ENCODE peak calls at places on chromosomes 6 and 20, in seven cellular contexts. One of them, this sample, is unnamed.
A peak's percentile ranks its signal among the peaks of the same experiment; 100 is the strongest.

GRCh38 chr20:4439461-4439860 is 282.2 kb upstream of the PRND start:
- DNase-seq in coronary artery: no peak
- DNase-seq in trophoblast cell: no peak
- DNase-seq in left ventricle myocardium inferior: no peak
- DNase-seq in left lung: no peak
- DNase-seq in tibial nerve: no peak
- DNase-seq in caudate nucleus: no peak
- DNase-seq in this sample: no peak

GRCh38 chr6:57262901-57263694 is 41.0 kb upstream of the RAB23 start:
- DNase-seq in coronary artery: no peak
- DNase-seq in trophoblast cell: no peak
- DNase-seq in left ventricle myocardium inferior: no peak
- DNase-seq in left lung: no peak
- DNase-seq in tibial nerve: no peak
- DNase-seq in caudate nucleus: peak; percentile 8
- DNase-seq in this sample: no peak

GRCh38 chr6:73521351-73522254 is 771 bp upstream of the EEF1A1 start:
- DNase-seq in coronary artery: no peak
- DNase-seq in trophoblast cell: peak; percentile 76
- DNase-seq in left ventricle myocardium inferior: peak; percentile 71
- DNase-seq in left lung: peak; percentile 79
- DNase-seq in tibial nerve: no peak
- DNase-seq in caudate nucleus: peak; percentile 84
- DNase-seq in this sample: peak; percentile 61

GRCh38 chr6:164266851-164267250 is 852.3 kb downstream of the QKI start:
- DNase-seq in coronary artery: no peak
- DNase-seq in trophoblast cell: peak; percentile 91
- DNase-seq in left ventricle myocardium inferior: no peak
- DNase-seq in left lung: no peak
- DNase-seq in tibial nerve: no peak
- DNase-seq in caudate nucleus: no peak
- DNase-seq in this sample: no peak

GRCh38 chr6:155042983-155043382 is 47.9 kb downstream of the TIAM2 start:
- DNase-seq in coronary artery: no peak
- DNase-seq in trophoblast cell: no peak
- DNase-seq in left ventricle myocardium inferior: no peak
- DNase-seq in left lung: no peak
- DNase-seq in tibial nerve: no peak
- DNase-seq in caudate nucleus: no peak
- DNase-seq in this sample: no peak

GRCh38 chr6:108492131-108492766 is 68.5 kb upstream of the FOXO3 start:
- DNase-seq in coronary artery: no peak
- DNase-seq in trophoblast cell: peak; percentile 60
- DNase-seq in left ventricle myocardium inferior: no peak
- DNase-seq in left lung: no peak
- DNase-seq in tibial nerve: no peak
- DNase-seq in caudate nucleus: peak; percentile 5
- DNase-seq in this sample: no peak

GRCh38 chr6:39777661-39778060 is 14.5 kb upstream of the DAAM2 start:
- DNase-seq in coronary artery: no peak
- DNase-seq in trophoblast cell: no peak
- DNase-seq in left ventricle myocardium inferior: peak; percentile 32
- DNase-seq in left lung: no peak
- DNase-seq in tibial nerve: no peak
- DNase-seq in caudate nucleus: no peak
- DNase-seq in this sample: no peak

GRCh38 chr6:13733178-13733851 is 21.7 kb upstream of the RANBP9 start:
- DNase-seq in coronary artery: no peak
- DNase-seq in trophoblast cell: peak; percentile 54
- DNase-seq in left ventricle myocardium inferior: peak; percentile 46
- DNase-seq in left lung: peak; percentile 63
- DNase-seq in tibial nerve: peak; percentile 58
- DNase-seq in caudate nucleus: no peak
- DNase-seq in this sample: no peak

GRCh38 chr6:117674503-117674902 is 766 bp upstream of the NUS1 start:
- DNase-seq in coronary artery: no peak
- DNase-seq in trophoblast cell: no peak
- DNase-seq in left ventricle myocardium inferior: no peak
- DNase-seq in left lung: no peak
- DNase-seq in tibial nerve: no peak
- DNase-seq in caudate nucleus: no peak
- DNase-seq in this sample: no peak

GRCh38 chr6:125598422-125598821 is 151.0 kb upstream of the HEY2 start:
- DNase-seq in coronary artery: no peak
- DNase-seq in trophoblast cell: peak; percentile 90
- DNase-seq in left ventricle myocardium inferior: peak; percentile 43
- DNase-seq in left lung: peak; percentile 82
- DNase-seq in tibial nerve: peak; percentile 15
- DNase-seq in caudate nucleus: no peak
- DNase-seq in this sample: no peak

GRCh38 chr6:26286168-26286854 is 78.7 kb upstream of the BTN3A2 start:
- DNase-seq in coronary artery: peak; percentile 81
- DNase-seq in trophoblast cell: peak; percentile 90
- DNase-seq in left ventricle myocardium inferior: peak; percentile 52
- DNase-seq in left lung: peak; percentile 58
- DNase-seq in tibial nerve: peak; percentile 59
- DNase-seq in caudate nucleus: peak; percentile 67
- DNase-seq in this sample: peak; percentile 70

GRCh38 chr6:166822609-166823008 is 133.7 kb downstream of the RNASET2 start:
- DNase-seq in coronary artery: no peak
- DNase-seq in trophoblast cell: no peak
- DNase-seq in left ventricle myocardium inferior: no peak
- DNase-seq in left lung: no peak
- DNase-seq in tibial nerve: no peak
- DNase-seq in caudate nucleus: no peak
- DNase-seq in this sample: no peak

GRCh38 chr6:16564430-16564829 is 196.8 kb downstream of the ATXN1 start:
- DNase-seq in coronary artery: no peak
- DNase-seq in trophoblast cell: no peak
- DNase-seq in left ventricle myocardium inferior: no peak
- DNase-seq in left lung: no peak
- DNase-seq in tibial nerve: no peak
- DNase-seq in caudate nucleus: no peak
- DNase-seq in this sample: no peak

GRCh38 chr6:139297921-139298320 is 6.1 kb upstream of the TXLNB start:
- DNase-seq in coronary artery: no peak
- DNase-seq in trophoblast cell: no peak
- DNase-seq in left ventricle myocardium inferior: no peak
- DNase-seq in left lung: no peak
- DNase-seq in tibial nerve: no peak
- DNase-seq in caudate nucleus: no peak
- DNase-seq in this sample: no peak

GRCh38 chr20:62787866-62788265 is 8.4 kb upstream of the MRGBP start:
- DNase-seq in coronary artery: no peak
- DNase-seq in trophoblast cell: no peak
- DNase-seq in left ventricle myocardium inferior: no peak
- DNase-seq in left lung: no peak
- DNase-seq in tibial nerve: no peak
- DNase-seq in caudate nucleus: no peak
- DNase-seq in this sample: no peak

GRCh38 chr6:85078071-85078470 is 313.7 kb upstream of the TBX18 start:
- DNase-seq in coronary artery: no peak
- DNase-seq in trophoblast cell: no peak
- DNase-seq in left ventricle myocardium inferior: no peak
- DNase-seq in left lung: no peak
- DNase-seq in tibial nerve: no peak
- DNase-seq in caudate nucleus: peak; percentile 0
- DNase-seq in this sample: no peak

GRCh38 chr6:18473765-18474164 is 86.6 kb downstream of the RNF144B start:
- DNase-seq in coronary artery: no peak
- DNase-seq in trophoblast cell: no peak
- DNase-seq in left ventricle myocardium inferior: no peak
- DNase-seq in left lung: no peak
- DNase-seq in tibial nerve: no peak
- DNase-seq in caudate nucleus: no peak
- DNase-seq in this sample: no peak

GRCh38 chr6:16130932-16131387 is 2.1 kb downstream of the MYLIP start:
- DNase-seq in coronary artery: no peak
- DNase-seq in trophoblast cell: peak; percentile 70
- DNase-seq in left ventricle myocardium inferior: no peak
- DNase-seq in left lung: no peak
- DNase-seq in tibial nerve: no peak
- DNase-seq in caudate nucleus: no peak
- DNase-seq in this sample: no peak

GRCh38 chr6:49929340-49929739 is 34.6 kb downstream of the DEFB114 start:
- DNase-seq in coronary artery: no peak
- DNase-seq in trophoblast cell: no peak
- DNase-seq in left ventricle myocardium inferior: no peak
- DNase-seq in left lung: no peak
- DNase-seq in tibial nerve: no peak
- DNase-seq in caudate nucleus: no peak
- DNase-seq in this sample: no peak

GRCh38 chr6:143747347-143747842 is 69.6 kb downstream of the PHACTR2 start:
- DNase-seq in coronary artery: no peak
- DNase-seq in trophoblast cell: no peak
- DNase-seq in left ventricle myocardium inferior: no peak
- DNase-seq in left lung: no peak
- DNase-seq in tibial nerve: no peak
- DNase-seq in caudate nucleus: no peak
- DNase-seq in this sample: no peak
- H3K27ac ChIP-seq in coronary artery: no peak overlapping the region
- H3K27ac ChIP-seq in trophoblast cell: no peak overlapping the region
- H3K27ac ChIP-seq in left ventricle myocardium inferior: peak overlapping the region; percentile 77
- H3K27ac ChIP-seq in left lung: no peak overlapping the region
- H3K27ac ChIP-seq in tibial nerve: peak overlapping the region; percentile 12
- H3K27ac ChIP-seq in caudate nucleus: no peak overlapping the region
- H3K27ac ChIP-seq in this sample: no peak overlapping the region

GRCh38 chr6:27617700-27618689 is 145.1 kb upstream of the ZNF184 start:
- DNase-seq in coronary artery: no peak
- DNase-seq in trophoblast cell: peak; percentile 55
- DNase-seq in left ventricle myocardium inferior: no peak
- DNase-seq in left lung: no peak
- DNase-seq in tibial nerve: no peak
- DNase-seq in caudate nucleus: no peak
- DNase-seq in this sample: no peak

GRCh38 chr6:27616313-27617045 is 143.6 kb upstream of the ZNF184 start:
- DNase-seq in coronary artery: no peak
- DNase-seq in trophoblast cell: no peak
- DNase-seq in left ventricle myocardium inferior: no peak
- DNase-seq in left lung: no peak
- DNase-seq in tibial nerve: no peak
- DNase-seq in caudate nucleus: no peak
- DNase-seq in this sample: no peak

GRCh38 chr6:27619436-27619835 is 146.5 kb upstream of the ZNF184 start:
- DNase-seq in coronary artery: no peak
- DNase-seq in trophoblast cell: no peak
- DNase-seq in left ventricle myocardium inferior: no peak
- DNase-seq in left lung: no peak
- DNase-seq in tibial nerve: no peak
- DNase-seq in caudate nucleus: no peak
- DNase-seq in this sample: no peak

GRCh38 chr6:27611451-27611850 is 138.5 kb upstream of the ZNF184 start:
- DNase-seq in coronary artery: no peak
- DNase-seq in trophoblast cell: no peak
- DNase-seq in left ventricle myocardium inferior: no peak
- DNase-seq in left lung: no peak
- DNase-seq in tibial nerve: no peak
- DNase-seq in caudate nucleus: no peak
- DNase-seq in this sample: no peak

DNA sequence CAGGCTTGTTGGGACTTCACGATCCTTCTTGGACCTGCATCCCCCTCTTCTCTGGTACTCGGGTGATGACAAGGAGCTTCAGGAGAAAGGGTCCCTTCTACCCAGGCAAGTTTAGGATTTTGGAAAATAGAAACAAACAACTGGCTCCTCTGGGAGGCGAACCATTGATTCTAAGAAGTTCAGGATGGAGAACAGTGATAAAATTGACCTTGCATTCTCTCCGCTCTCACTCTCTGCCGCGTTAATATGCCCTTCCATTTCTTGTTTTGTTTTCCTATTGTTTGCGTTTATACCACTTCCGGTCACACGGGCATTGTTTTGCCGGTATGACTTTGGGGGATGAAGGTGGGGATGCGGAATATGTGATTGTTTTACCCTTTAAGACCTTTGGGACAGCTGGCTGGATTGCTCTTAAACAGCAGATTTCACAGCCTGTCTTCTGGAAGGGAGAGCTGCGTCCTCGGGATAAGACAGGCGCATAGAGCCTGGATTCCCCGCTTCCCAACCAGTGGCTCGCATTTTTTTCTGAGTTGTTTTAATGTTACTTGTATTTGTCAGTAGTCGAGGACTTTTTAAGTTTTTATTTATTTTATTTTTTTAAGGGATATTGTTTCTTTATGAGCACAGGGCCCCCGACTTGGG is 144.3 kb upstream of the ZNF184 start:
- DNase-seq in coronary artery: no peak
- DNase-seq in trophoblast cell: peak; percentile 39
- DNase-seq in left ventricle myocardium inferior: no peak
- DNase-seq in left lung: no peak
- DNase-seq in tibial nerve: no peak
- DNase-seq in caudate nucleus: no peak
- DNase-seq in this sample: no peak
- H3K27ac ChIP-seq in coronary artery: no peak overlapping the region
- H3K27ac ChIP-seq in trophoblast cell: no peak overlapping the region
- H3K27ac ChIP-seq in left ventricle myocardium inferior: no peak overlapping the region
- H3K27ac ChIP-seq in left lung: no peak overlapping the region
- H3K27ac ChIP-seq in tibial nerve: no peak overlapping the region
- H3K27ac ChIP-seq in caudate nucleus: no peak overlapping the region
- H3K27ac ChIP-seq in this sample: no peak overlapping the region

GRCh38 chr20:44910690-44911262 is 916 bp downstream of the PABPC1L start:
- DNase-seq in coronary artery: no peak
- DNase-seq in trophoblast cell: peak; percentile 45
- DNase-seq in left ventricle myocardium inferior: no peak
- DNase-seq in left lung: no peak
- DNase-seq in tibial nerve: no peak
- DNase-seq in caudate nucleus: no peak
- DNase-seq in this sample: no peak

GRCh38 chr20:44914924-44915323 is 5.1 kb downstream of the PABPC1L start:
- DNase-seq in coronary artery: no peak
- DNase-seq in trophoblast cell: no peak
- DNase-seq in left ventricle myocardium inferior: no peak
- DNase-seq in left lung: no peak
- DNase-seq in tibial nerve: no peak
- DNase-seq in caudate nucleus: no peak
- DNase-seq in this sample: no peak

GRCh38 chr20:44909872-44910689 is at the start of gene PABPC1L:
- DNase-seq in coronary artery: peak; percentile 75
- DNase-seq in trophoblast cell: peak; percentile 68
- DNase-seq in left ventricle myocardium inferior: peak; percentile 57
- DNase-seq in left lung: peak; percentile 84
- DNase-seq in tibial nerve: no peak
- DNase-seq in caudate nucleus: peak; percentile 68
- DNase-seq in this sample: peak; percentile 60

GRCh38 chr20:44911264-44911921 is 1.5 kb downstream of the PABPC1L start:
- DNase-seq in coronary artery: no peak
- DNase-seq in trophoblast cell: peak; percentile 95
- DNase-seq in left ventricle myocardium inferior: no peak
- DNase-seq in left lung: peak; percentile 81
- DNase-seq in tibial nerve: no peak
- DNase-seq in caudate nucleus: no peak
- DNase-seq in this sample: peak; percentile 30

GRCh38 chr20:44912189-44912588 is 2.3 kb downstream of the PABPC1L start:
- DNase-seq in coronary artery: no peak
- DNase-seq in trophoblast cell: no peak
- DNase-seq in left ventricle myocardium inferior: no peak
- DNase-seq in left lung: no peak
- DNase-seq in tibial nerve: no peak
- DNase-seq in caudate nucleus: no peak
- DNase-seq in this sample: no peak
- H3K27ac ChIP-seq in coronary artery: no peak overlapping the region
- H3K27ac ChIP-seq in trophoblast cell: no peak overlapping the region
- H3K27ac ChIP-seq in left ventricle myocardium inferior: no peak overlapping the region
- H3K27ac ChIP-seq in left lung: no peak overlapping the region
- H3K27ac ChIP-seq in tibial nerve: no peak overlapping the region
- H3K27ac ChIP-seq in caudate nucleus: no peak overlapping the region
- H3K27ac ChIP-seq in this sample: no peak overlapping the region

GRCh38 chr20:9281770-9282169 is 212.9 kb downstream of the PLCB4 start:
- DNase-seq in coronary artery: no peak
- DNase-seq in trophoblast cell: no peak
- DNase-seq in left ventricle myocardium inferior: no peak
- DNase-seq in left lung: no peak
- DNase-seq in tibial nerve: no peak
- DNase-seq in caudate nucleus: no peak
- DNase-seq in this sample: no peak
- H3K27ac ChIP-seq in coronary artery: no peak overlapping the region
- H3K27ac ChIP-seq in trophoblast cell: no peak overlapping the region
- H3K27ac ChIP-seq in left ventricle myocardium inferior: no peak overlapping the region
- H3K27ac ChIP-seq in left lung: no peak overlapping the region
- H3K27ac ChIP-seq in tibial nerve: no peak overlapping the region
- H3K27ac ChIP-seq in caudate nucleus: no peak overlapping the region
- H3K27ac ChIP-seq in this sample: no peak overlapping the region